ENCODE peak calls at places on chromosome 19, in seven cellular contexts. Q, L, G, T, D, H and X are unnamed samples.

GRCh38 chr19:31348416-31349159 is 648 bp downstream of the TSHZ3 start:
- DNase-seq in Q (no peak), L (peak), G (no peak), T (no peak), D (no peak), H (no peak), X (no peak)

GRCh38 chr19:33373701-33374405 is at the start of gene CEBPG:
- DNase-seq in Q (peak), L (peak), G (no peak), T (no peak), D (peak), H (peak), X (no peak)

GRCh38 chr19:10565028-10565566 is 713 bp downstream of the KRI1 start:
- DNase-seq in Q (no peak), L (peak), G (peak), T (no peak), D (peak), H (no peak), X (no peak)

GRCh38 chr19:51016798-51017683 is 2.5 kb downstream of the KLK10 start:
- DNase-seq in Q (no peak), L (no peak), G (peak), T (peak), D (peak), H (peak), X (no peak)

GRCh38 chr19:13103961-13104847 is 1.5 kb upstream of the LYL1 start:
- DNase-seq in Q (no peak), L (peak), G (no peak), T (peak), D (peak), H (no peak), X (peak)

GRCh38 chr19:39397360-39398296 is 6.5 kb downstream of the MED29 start:
- DNase-seq in Q (peak), L (peak), G (peak), T (peak), D (peak), H (peak), X (no peak)

GRCh38 chr19:48674921-48675824 is 2.4 kb upstream of the NTN5 start:
- DNase-seq in Q (peak), L (peak), G (peak), T (peak), D (peak), H (peak), X (peak)

GRCh38 chr19:19488875-19489690 is 26.3 kb downstream of the TSSK6 start:
- DNase-seq in Q (peak), L (peak), G (peak), T (peak), D (peak), H (peak), X (peak)

GRCh38 chr19:6821639-6822310 is 49.3 kb downstream of the VAV1 start:
- DNase-seq in Q (no peak), L (no peak), G (no peak), T (no peak), D (no peak), H (no peak), X (no peak)

GRCh38 chr19:9406798-9407352 is 28.5 kb downstream of the ZNF266 start:
- DNase-seq in Q (no peak), L (peak), G (peak), T (peak), D (peak), H (no peak), X (no peak)

GRCh38 chr19:2478756-2479555 is 3.0 kb downstream of the GADD45B start:
- DNase-seq in Q (peak), L (peak), G (peak), T (no peak), D (peak), H (no peak), X (no peak)

GRCh38 chr19:28289294-28290063 is 923.5 kb downstream of the UQCRFS1 start:
- DNase-seq in Q (no peak), L (no peak), G (no peak), T (peak), D (no peak), H (no peak), X (no peak)

GRCh38 chr19:36837902-36838783 is at the start of gene ZNF790:
- DNase-seq in Q (peak), L (peak), G (peak), T (peak), D (peak), H (peak), X (peak)

GRCh38 chr19:21117041-21117907 is 24.6 kb upstream of the ZNF431 start:
- DNase-seq in Q (no peak), L (no peak), G (no peak), T (no peak), D (no peak), H (no peak), X (no peak)

GRCh38 chr19:42370068-42370520 is 20.0 kb downstream of the CNFN start:
- DNase-seq in Q (no peak), L (no peak), G (no peak), T (no peak), D (no peak), H (no peak), X (no peak)

GRCh38 chr19:18417250-18418033 is 1.8 kb upstream of the SSBP4 start:
- DNase-seq in Q (no peak), L (peak), G (no peak), T (peak), D (no peak), H (no peak), X (no peak)

GRCh38 chr19:16584825-16585801 is 12.9 kb upstream of the SLC35E1 start:
- DNase-seq in Q (no peak), L (no peak), G (no peak), T (no peak), D (peak), H (no peak), X (no peak)

GRCh38 chr19:50632151-50632835 is 7.4 kb downstream of the SYT3 start:
- DNase-seq in Q (no peak), L (no peak), G (no peak), T (no peak), D (no peak), H (no peak), X (no peak)

GRCh38 chr19:4327252-4327876 is 11.3 kb downstream of the STAP2 start:
- DNase-seq in Q (peak), L (peak), G (peak), T (peak), D (peak), H (peak), X (peak)

GRCh38 chr19:51514866-51515481 is 13.4 kb upstream of the SIGLEC12 start:
- DNase-seq in Q (no peak), L (no peak), G (no peak), T (no peak), D (no peak), H (no peak), X (no peak)

GRCh38 chr19:41376998-41377365 is 649 bp downstream of the TMEM91 start:
- DNase-seq in Q (no peak), L (no peak), G (no peak), T (no peak), D (peak), H (no peak), X (no peak)